ENCODE peak calls at places on chromosomes 5 and 9, in eight cellular contexts. One of them, this sample, is unnamed.

GRCh38 chr5:137611011-137611580 is 112.0 kb upstream of the SPOCK1 start:
- DNase-seq in naive thymus-derived CD4-positive, alpha-beta T cell: no peak
- DNase-seq in HCT116: no peak
- DNase-seq in aorta: no peak
- DNase-seq in Peyer's patch: no peak
- DNase-seq in thyroid gland: no peak
- DNase-seq in CD8-positive, alpha-beta T cell: no peak
- DNase-seq in lower lobe of right lung: no peak
- DNase-seq in this sample: no peak

GRCh38 chr9:68843239-68843638 is 138.2 kb downstream of the PIP5K1B start:
- DNase-seq in CD8-positive, alpha-beta T cell: no peak
- DNase-seq in aorta: no peak
- DNase-seq in thyroid gland: no peak
- DNase-seq in HCT116: no peak
- DNase-seq in Peyer's patch: no peak
- DNase-seq in naive thymus-derived CD4-positive, alpha-beta T cell: no peak
- DNase-seq in lower lobe of right lung: no peak
- DNase-seq in this sample: no peak

GRCh38 chr5:126030698-126031097 is 392.5 kb upstream of the GRAMD2B start:
- DNase-seq in aorta: no peak
- DNase-seq in naive thymus-derived CD4-positive, alpha-beta T cell: no peak
- DNase-seq in thyroid gland: no peak
- DNase-seq in Peyer's patch: no peak
- DNase-seq in CD8-positive, alpha-beta T cell: no peak
- DNase-seq in lower lobe of right lung: no peak
- DNase-seq in HCT116: no peak
- DNase-seq in this sample: no peak

GRCh38 chr5:160271396-160271795 is 41.0 kb downstream of the CCNJL start:
- DNase-seq in naive thymus-derived CD4-positive, alpha-beta T cell: no peak
- DNase-seq in lower lobe of right lung: peak; percentile 62
- DNase-seq in Peyer's patch: no peak
- DNase-seq in CD8-positive, alpha-beta T cell: no peak
- DNase-seq in HCT116: no peak
- DNase-seq in thyroid gland: peak; percentile 60
- DNase-seq in aorta: no peak
- DNase-seq in this sample: no peak

GRCh38 chr5:150600951-150601773 is 39.3 kb upstream of the SYNPO start:
- DNase-seq in aorta: peak; percentile 61
- DNase-seq in Peyer's patch: no peak
- DNase-seq in naive thymus-derived CD4-positive, alpha-beta T cell: no peak
- DNase-seq in thyroid gland: no peak
- DNase-seq in lower lobe of right lung: peak; percentile 43
- DNase-seq in CD8-positive, alpha-beta T cell: no peak
- DNase-seq in HCT116: no peak
- DNase-seq in this sample: no peak

GRCh38 chr5:60340326-60340725 is 359.6 kb downstream of the DEPDC1B start:
- DNase-seq in aorta: no peak
- DNase-seq in HCT116: no peak
- DNase-seq in thyroid gland: no peak
- DNase-seq in CD8-positive, alpha-beta T cell: no peak
- DNase-seq in lower lobe of right lung: no peak
- DNase-seq in Peyer's patch: no peak
- DNase-seq in naive thymus-derived CD4-positive, alpha-beta T cell: no peak
- DNase-seq in this sample: no peak

GRCh38 chr9:129996161-129996849 is 46.7 kb downstream of the FNBP1 start:
- DNase-seq in CD8-positive, alpha-beta T cell: no peak
- DNase-seq in Peyer's patch: peak; percentile 15
- DNase-seq in aorta: no peak
- DNase-seq in HCT116: no peak
- DNase-seq in lower lobe of right lung: no peak
- DNase-seq in naive thymus-derived CD4-positive, alpha-beta T cell: no peak
- DNase-seq in thyroid gland: no peak
- DNase-seq in this sample: no peak

GRCh38 chr9:86749530-86750275 is 197.6 kb downstream of the GAS1 start:
- DNase-seq in aorta: no peak
- DNase-seq in thyroid gland: no peak
- DNase-seq in HCT116: no peak
- DNase-seq in CD8-positive, alpha-beta T cell: no peak
- DNase-seq in Peyer's patch: no peak
- DNase-seq in lower lobe of right lung: no peak
- DNase-seq in naive thymus-derived CD4-positive, alpha-beta T cell: no peak
- DNase-seq in this sample: no peak

GRCh38 chr9:108033976-108034964 is 544.7 kb upstream of the KLF4 start:
- DNase-seq in thyroid gland: no peak
- DNase-seq in HCT116: no peak
- DNase-seq in Peyer's patch: no peak
- DNase-seq in lower lobe of right lung: no peak
- DNase-seq in CD8-positive, alpha-beta T cell: no peak
- DNase-seq in aorta: no peak
- DNase-seq in naive thymus-derived CD4-positive, alpha-beta T cell: no peak
- DNase-seq in this sample: no peak

GRCh38 chr9:137556069-137556838 is 4.6 kb downstream of the MRPL41 start:
- DNase-seq in Peyer's patch: no peak
- DNase-seq in HCT116: no peak
- DNase-seq in naive thymus-derived CD4-positive, alpha-beta T cell: no peak
- DNase-seq in CD8-positive, alpha-beta T cell: no peak
- DNase-seq in aorta: no peak
- DNase-seq in thyroid gland: no peak
- DNase-seq in lower lobe of right lung: no peak
- DNase-seq in this sample: no peak

GRCh38 chr5:98938459-98938858 is 9.7 kb upstream of the CHD1 start:
- DNase-seq in Peyer's patch: no peak
- DNase-seq in aorta: no peak
- DNase-seq in HCT116: no peak
- DNase-seq in CD8-positive, alpha-beta T cell: no peak
- DNase-seq in thyroid gland: peak; percentile 6
- DNase-seq in lower lobe of right lung: no peak
- DNase-seq in naive thymus-derived CD4-positive, alpha-beta T cell: no peak
- DNase-seq in this sample: no peak

GRCh38 chr5:179185256-179186091 is 125.3 kb downstream of the ZNF354C start:
- DNase-seq in lower lobe of right lung: peak; percentile 35
- DNase-seq in HCT116: no peak
- DNase-seq in Peyer's patch: no peak
- DNase-seq in thyroid gland: no peak
- DNase-seq in CD8-positive, alpha-beta T cell: no peak
- DNase-seq in naive thymus-derived CD4-positive, alpha-beta T cell: no peak
- DNase-seq in aorta: no peak
- DNase-seq in this sample: no peak
- H3K9me3 ChIP-seq in lower lobe of right lung: no peaks in the 10 kb centered on the region
- H3K9me3 ChIP-seq in HCT116: no peaks in the 10 kb centered on the region
- H3K9me3 ChIP-seq in Peyer's patch: no peaks in the 10 kb centered on the region
- H3K9me3 ChIP-seq in thyroid gland: no peaks in the 10 kb centered on the region
- H3K9me3 ChIP-seq in CD8-positive, alpha-beta T cell: no peaks in the 10 kb centered on the region
- H3K9me3 ChIP-seq in naive thymus-derived CD4-positive, alpha-beta T cell: no peaks in the 10 kb centered on the region
- H3K9me3 ChIP-seq in aorta: no peaks in the 10 kb centered on the region
- H3K9me3 ChIP-seq in this sample: no peaks in the 10 kb centered on the region

GRCh38 chr9:13387668-13388124 is 108.2 kb upstream of the MPDZ start:
- DNase-seq in CD8-positive, alpha-beta T cell: no peak
- DNase-seq in Peyer's patch: no peak
- DNase-seq in lower lobe of right lung: no peak
- DNase-seq in thyroid gland: no peak
- DNase-seq in naive thymus-derived CD4-positive, alpha-beta T cell: no peak
- DNase-seq in HCT116: no peak
- DNase-seq in aorta: no peak
- DNase-seq in this sample: no peak

GRCh38 chr9:13386324-13386723 is 106.8 kb upstream of the MPDZ start:
- DNase-seq in aorta: peak; percentile 66
- DNase-seq in Peyer's patch: no peak
- DNase-seq in HCT116: no peak
- DNase-seq in lower lobe of right lung: no peak
- DNase-seq in CD8-positive, alpha-beta T cell: no peak
- DNase-seq in naive thymus-derived CD4-positive, alpha-beta T cell: no peak
- DNase-seq in thyroid gland: no peak
- DNase-seq in this sample: no peak

GRCh38 chr9:13388157-13388556 is 108.7 kb upstream of the MPDZ start:
- DNase-seq in CD8-positive, alpha-beta T cell: no peak
- DNase-seq in Peyer's patch: no peak
- DNase-seq in aorta: no peak
- DNase-seq in thyroid gland: no peak
- DNase-seq in lower lobe of right lung: no peak
- DNase-seq in HCT116: no peak
- DNase-seq in naive thymus-derived CD4-positive, alpha-beta T cell: no peak
- DNase-seq in this sample: no peak

GRCh38 chr9:13383216-13383615 is 103.7 kb upstream of the MPDZ start:
- DNase-seq in lower lobe of right lung: no peak
- DNase-seq in Peyer's patch: no peak
- DNase-seq in CD8-positive, alpha-beta T cell: no peak
- DNase-seq in thyroid gland: no peak
- DNase-seq in HCT116: no peak
- DNase-seq in naive thymus-derived CD4-positive, alpha-beta T cell: no peak
- DNase-seq in aorta: no peak
- DNase-seq in this sample: no peak

DNA sequence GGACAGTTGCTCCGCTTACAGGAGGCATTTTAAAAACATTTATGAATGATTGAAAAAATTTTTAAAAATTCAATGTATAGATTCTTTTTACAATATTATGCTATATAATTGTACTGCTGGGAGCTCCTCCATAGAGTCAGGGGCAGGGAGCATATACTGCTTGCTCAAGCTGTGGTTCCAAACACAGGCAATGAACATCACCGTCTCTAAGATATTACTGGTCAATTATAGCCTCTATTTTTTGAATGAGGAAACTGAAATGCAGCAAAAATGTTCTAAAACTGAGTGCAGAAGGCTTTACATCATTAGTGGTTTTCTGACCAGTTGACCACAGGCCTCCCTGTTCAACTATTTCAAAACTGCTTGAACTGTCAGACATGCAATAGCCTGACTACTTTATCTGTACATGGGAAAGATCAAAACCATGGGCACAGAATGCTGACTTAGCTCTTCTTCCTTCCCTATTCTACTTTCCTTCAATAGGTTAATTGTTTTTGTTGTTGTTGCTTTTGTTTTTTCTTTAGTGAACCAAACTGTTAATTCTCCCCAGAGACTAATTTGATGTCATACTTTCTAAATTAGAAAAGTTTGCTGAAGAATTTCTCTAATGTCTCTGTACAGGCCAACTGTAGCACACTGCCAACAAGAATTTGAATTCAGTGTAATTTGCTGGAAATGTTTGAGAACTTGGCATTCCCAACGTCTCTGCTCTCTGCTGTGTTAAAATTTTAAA is 107.6 kb upstream of the MPDZ start:
- DNase-seq in lower lobe of right lung: no peak
- DNase-seq in aorta: no peak
- DNase-seq in CD8-positive, alpha-beta T cell: no peak
- DNase-seq in HCT116: no peak
- DNase-seq in thyroid gland: no peak
- DNase-seq in naive thymus-derived CD4-positive, alpha-beta T cell: no peak
- DNase-seq in Peyer's patch: no peak
- DNase-seq in this sample: no peak
- H3K9me3 ChIP-seq in lower lobe of right lung: peaks cover 12% of the 10 kb centered on the region
- H3K9me3 ChIP-seq in aorta: peaks cover 1% of the 10 kb centered on the region
- H3K9me3 ChIP-seq in CD8-positive, alpha-beta T cell: no peaks in the 10 kb centered on the region
- H3K9me3 ChIP-seq in HCT116: no peaks in the 10 kb centered on the region
- H3K9me3 ChIP-seq in thyroid gland: no peaks in the 10 kb centered on the region
- H3K9me3 ChIP-seq in naive thymus-derived CD4-positive, alpha-beta T cell: no peaks in the 10 kb centered on the region
- H3K9me3 ChIP-seq in Peyer's patch: no peaks in the 10 kb centered on the region
- H3K9me3 ChIP-seq in this sample: no peaks in the 10 kb centered on the region

GRCh38 chr5:32961066-32961429 is 249.9 kb downstream of the NPR3 start:
- DNase-seq in thyroid gland: no peak
- DNase-seq in CD8-positive, alpha-beta T cell: no peak
- DNase-seq in HCT116: no peak
- DNase-seq in aorta: no peak
- DNase-seq in lower lobe of right lung: no peak
- DNase-seq in naive thymus-derived CD4-positive, alpha-beta T cell: no peak
- DNase-seq in Peyer's patch: no peak
- DNase-seq in this sample: no peak
- H3K9me3 ChIP-seq in thyroid gland: no peaks in the 10 kb centered on the region
- H3K9me3 ChIP-seq in CD8-positive, alpha-beta T cell: no peaks in the 10 kb centered on the region
- H3K9me3 ChIP-seq in HCT116: no peaks in the 10 kb centered on the region
- H3K9me3 ChIP-seq in aorta: peaks cover 3% of the 10 kb centered on the region
- H3K9me3 ChIP-seq in lower lobe of right lung: no peaks in the 10 kb centered on the region
- H3K9me3 ChIP-seq in naive thymus-derived CD4-positive, alpha-beta T cell: no peaks in the 10 kb centered on the region
- H3K9me3 ChIP-seq in Peyer's patch: no peaks in the 10 kb centered on the region
- H3K9me3 ChIP-seq in this sample: no peaks in the 10 kb centered on the region

GRCh38 chr5:16866795-16867584 is 69.1 kb downstream of the MYO10 start:
- DNase-seq in CD8-positive, alpha-beta T cell: no peak
- DNase-seq in aorta: peak; percentile 63
- DNase-seq in thyroid gland: peak; percentile 68
- DNase-seq in naive thymus-derived CD4-positive, alpha-beta T cell: no peak
- DNase-seq in HCT116: no peak
- DNase-seq in Peyer's patch: no peak
- DNase-seq in lower lobe of right lung: peak; percentile 61
- DNase-seq in this sample: no peak

GRCh38 chr5:16871746-16872339 is 64.2 kb downstream of the MYO10 start:
- DNase-seq in lower lobe of right lung: no peak
- DNase-seq in Peyer's patch: no peak
- DNase-seq in thyroid gland: no peak
- DNase-seq in CD8-positive, alpha-beta T cell: no peak
- DNase-seq in HCT116: no peak
- DNase-seq in naive thymus-derived CD4-positive, alpha-beta T cell: no peak
- DNase-seq in aorta: no peak
- DNase-seq in this sample: no peak

GRCh38 chr5:16869821-16870796 is 66.0 kb downstream of the MYO10 start:
- DNase-seq in lower lobe of right lung: no peak
- DNase-seq in naive thymus-derived CD4-positive, alpha-beta T cell: no peak
- DNase-seq in CD8-positive, alpha-beta T cell: no peak
- DNase-seq in HCT116: peak; percentile 71
- DNase-seq in Peyer's patch: no peak
- DNase-seq in aorta: no peak
- DNase-seq in thyroid gland: no peak
- DNase-seq in this sample: no peak

GRCh38 chr5:16867585-16867953 is 68.5 kb downstream of the MYO10 start:
- DNase-seq in thyroid gland: no peak
- DNase-seq in aorta: no peak
- DNase-seq in naive thymus-derived CD4-positive, alpha-beta T cell: no peak
- DNase-seq in CD8-positive, alpha-beta T cell: no peak
- DNase-seq in lower lobe of right lung: no peak
- DNase-seq in HCT116: no peak
- DNase-seq in Peyer's patch: no peak
- DNase-seq in this sample: no peak

DNA sequence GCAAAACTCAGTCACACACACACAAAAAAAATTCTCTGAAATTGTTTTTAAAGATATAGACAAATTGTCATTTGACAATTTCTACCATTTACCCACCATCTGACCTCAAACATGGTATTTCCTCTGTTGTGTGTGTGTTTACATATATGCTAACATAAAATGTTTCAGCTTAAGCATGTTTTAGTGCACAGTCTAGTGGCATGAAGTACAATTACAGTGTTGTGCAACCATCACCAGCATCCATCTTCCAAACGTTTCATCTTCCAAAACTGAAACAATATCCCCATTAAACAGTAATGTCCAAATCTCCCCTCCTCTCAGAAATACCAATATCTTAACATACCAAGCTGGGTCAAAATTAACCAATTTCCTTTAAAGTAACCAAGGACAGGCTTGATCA is 65.2 kb downstream of the MYO10 start:
- DNase-seq in naive thymus-derived CD4-positive, alpha-beta T cell: no peak
- DNase-seq in aorta: no peak
- DNase-seq in Peyer's patch: no peak
- DNase-seq in HCT116: no peak
- DNase-seq in lower lobe of right lung: no peak
- DNase-seq in thyroid gland: no peak
- DNase-seq in CD8-positive, alpha-beta T cell: no peak
- DNase-seq in this sample: no peak
- H3K9me3 ChIP-seq in naive thymus-derived CD4-positive, alpha-beta T cell: no peaks in the 10 kb centered on the region
- H3K9me3 ChIP-seq in aorta: no peaks in the 10 kb centered on the region
- H3K9me3 ChIP-seq in Peyer's patch: no peaks in the 10 kb centered on the region
- H3K9me3 ChIP-seq in HCT116: no peaks in the 10 kb centered on the region
- H3K9me3 ChIP-seq in lower lobe of right lung: no peaks in the 10 kb centered on the region
- H3K9me3 ChIP-seq in thyroid gland: no peaks in the 10 kb centered on the region
- H3K9me3 ChIP-seq in CD8-positive, alpha-beta T cell: no peaks in the 10 kb centered on the region
- H3K9me3 ChIP-seq in this sample: no peaks in the 10 kb centered on the region

GRCh38 chr5:24691073-24691472 is 46.3 kb upstream of the CDH10 start:
- DNase-seq in Peyer's patch: no peak
- DNase-seq in naive thymus-derived CD4-positive, alpha-beta T cell: no peak
- DNase-seq in HCT116: no peak
- DNase-seq in lower lobe of right lung: no peak
- DNase-seq in aorta: no peak
- DNase-seq in CD8-positive, alpha-beta T cell: no peak
- DNase-seq in thyroid gland: no peak
- DNase-seq in this sample: no peak
- H3K9me3 ChIP-seq in Peyer's patch: no peaks in the 10 kb centered on the region
- H3K9me3 ChIP-seq in naive thymus-derived CD4-positive, alpha-beta T cell: no peaks in the 10 kb centered on the region
- H3K9me3 ChIP-seq in HCT116: peaks cover 4% of the 10 kb centered on the region
- H3K9me3 ChIP-seq in lower lobe of right lung: peaks cover 6% of the 10 kb centered on the region
- H3K9me3 ChIP-seq in aorta: peaks cover 1% of the 10 kb centered on the region
- H3K9me3 ChIP-seq in CD8-positive, alpha-beta T cell: no peaks in the 10 kb centered on the region
- H3K9me3 ChIP-seq in thyroid gland: no peaks in the 10 kb centered on the region
- H3K9me3 ChIP-seq in this sample: no peaks in the 10 kb centered on the region

This sample was measured in T-helper 17 cell.